ENCODE peak calls at places on chromosome 22, in six cellular contexts. F is fibroblast of lung, R is heart right ventricle, G is keratinocyte, M is AG09309, X is kidney. V is an unnamed sample.

GRCh38 chr22:36839356-36840073 is 21.3 kb upstream of the NCF4 start:
- DNase-seq in F (peak; percentile 14), R (no peak), G (no peak), M (no peak), X (no peak), V (no peak)

GRCh38 chr22:28031383-28031922 is 112.4 kb upstream of the PITPNB start:
- DNase-seq in F (no peak), R (no peak), G (no peak), M (no peak), X (no peak), V (no peak)

GRCh38 chr22:42841444-42841843 is 15.6 kb downstream of the ARFGAP3 start:
- DNase-seq in F (peak; percentile 80), R (no peak), G (no peak), M (no peak), X (no peak), V (no peak)

GRCh38 chr22:39293766-39294368 is 25.6 kb downstream of the RPL3 start:
- DNase-seq in F (no peak), R (no peak), G (no peak), M (no peak), X (no peak), V (no peak)

GRCh38 chr22:19178065-19178658 is 374 bp downstream of the SLC25A1 start:
- DNase-seq in F (peak; percentile 15), R (peak; percentile 52), G (peak; percentile 32), M (no peak), X (peak; percentile 85), V (peak; percentile 63)

GRCh38 chr22:27480487-27480886 is 321.1 kb downstream of the MN1 start:
- DNase-seq in F (no peak), R (no peak), G (no peak), M (no peak), X (peak; percentile 29), V (no peak)

GRCh38 chr22:42073568-42074152 is 388 bp upstream of the PHETA2 start:
- DNase-seq in F (no peak), R (no peak), G (no peak), M (no peak), X (no peak), V (no peak)

GRCh38 chr22:22802346-22802970 is 85.2 kb upstream of the IGLL5 start:
- DNase-seq in F (no peak), R (no peak), G (no peak), M (no peak), X (no peak), V (peak; percentile 39)

GRCh38 chr22:34380532-34380931 is 460.3 kb upstream of the LARGE1 start:
- DNase-seq in F (no peak), R (no peak), G (no peak), M (no peak), X (no peak), V (no peak)

GRCh38 chr22:39256186-39256552 is 11.4 kb upstream of the PDGFB start:
- DNase-seq in F (no peak), R (no peak), G (no peak), M (no peak), X (no peak), V (no peak)

GRCh38 chr22:37758698-37759097 is 49.0 kb upstream of the GCAT start:
- DNase-seq in F (no peak), R (no peak), G (no peak), M (no peak), X (no peak), V (no peak)

GRCh38 chr22:44406581-44407403 is 91.2 kb downstream of the RTL6 start:
- DNase-seq in F (peak; percentile 62), R (no peak), G (no peak), M (peak; percentile 2), X (peak; percentile 27), V (no peak)

GRCh38 chr22:43819691-43820670 is 7.9 kb upstream of the EFCAB6 start:
- DNase-seq in F (no peak), R (no peak), G (no peak), M (no peak), X (peak; percentile 63), V (no peak)

GRCh38 chr22:37165940-37166674 is 16.4 kb upstream of the IL2RB start:
- DNase-seq in F (no peak), R (no peak), G (no peak), M (no peak), X (peak; percentile 66), V (no peak)

GRCh38 chr22:42001127-42001526 is 2.5 kb downstream of the WBP2NL start:
- DNase-seq in F (no peak), R (no peak), G (no peak), M (no peak), X (no peak), V (no peak)

GRCh38 chr22:19270873-19271272 is 20.6 kb downstream of the CLTCL1 start:
- DNase-seq in F (no peak), R (no peak), G (no peak), M (no peak), X (no peak), V (no peak)

GRCh38 chr22:31347251-31348008 is 1.3 kb upstream of the PATZ1 start:
- DNase-seq in F (peak; percentile 76), R (peak; percentile 68), G (no peak), M (no peak), X (peak; percentile 89), V (peak; percentile 65)

GRCh38 chr22:41912338-41913039 is 2.4 kb downstream of the SHISA8 start:
- DNase-seq in F (no peak), R (no peak), G (no peak), M (no peak), X (no peak), V (no peak)

GRCh38 chr22:32132783-32133182 is 26.3 kb downstream of the C22orf42 start:
- DNase-seq in F (no peak), R (no peak), G (no peak), M (no peak), X (no peak), V (no peak)

GRCh38 chr22:23204541-23205157 is 24.3 kb downstream of the BCR start:
- DNase-seq in F (peak; percentile 38), R (peak; percentile 83), G (no peak), M (no peak), X (peak; percentile 92), V (no peak)

GRCh38 chr22:45676024-45676423 is 4.4 kb downstream of the ATXN10 start:
- DNase-seq in F (no peak), R (no peak), G (no peak), M (no peak), X (no peak), V (no peak)

GRCh38 chr22:45682069-45682468 is 10.4 kb downstream of the ATXN10 start:
- DNase-seq in F (peak; percentile 44), R (no peak), G (no peak), M (no peak), X (no peak), V (no peak)

GRCh38 chr22:45680932-45681700 is 9.5 kb downstream of the ATXN10 start:
- DNase-seq in F (peak; percentile 94), R (no peak), G (no peak), M (peak; percentile 41), X (no peak), V (no peak)

GRCh38 chr22:45677060-45677459 is 5.4 kb downstream of the ATXN10 start:
- DNase-seq in F (no peak), R (no peak), G (no peak), M (no peak), X (no peak), V (no peak)

DNA sequence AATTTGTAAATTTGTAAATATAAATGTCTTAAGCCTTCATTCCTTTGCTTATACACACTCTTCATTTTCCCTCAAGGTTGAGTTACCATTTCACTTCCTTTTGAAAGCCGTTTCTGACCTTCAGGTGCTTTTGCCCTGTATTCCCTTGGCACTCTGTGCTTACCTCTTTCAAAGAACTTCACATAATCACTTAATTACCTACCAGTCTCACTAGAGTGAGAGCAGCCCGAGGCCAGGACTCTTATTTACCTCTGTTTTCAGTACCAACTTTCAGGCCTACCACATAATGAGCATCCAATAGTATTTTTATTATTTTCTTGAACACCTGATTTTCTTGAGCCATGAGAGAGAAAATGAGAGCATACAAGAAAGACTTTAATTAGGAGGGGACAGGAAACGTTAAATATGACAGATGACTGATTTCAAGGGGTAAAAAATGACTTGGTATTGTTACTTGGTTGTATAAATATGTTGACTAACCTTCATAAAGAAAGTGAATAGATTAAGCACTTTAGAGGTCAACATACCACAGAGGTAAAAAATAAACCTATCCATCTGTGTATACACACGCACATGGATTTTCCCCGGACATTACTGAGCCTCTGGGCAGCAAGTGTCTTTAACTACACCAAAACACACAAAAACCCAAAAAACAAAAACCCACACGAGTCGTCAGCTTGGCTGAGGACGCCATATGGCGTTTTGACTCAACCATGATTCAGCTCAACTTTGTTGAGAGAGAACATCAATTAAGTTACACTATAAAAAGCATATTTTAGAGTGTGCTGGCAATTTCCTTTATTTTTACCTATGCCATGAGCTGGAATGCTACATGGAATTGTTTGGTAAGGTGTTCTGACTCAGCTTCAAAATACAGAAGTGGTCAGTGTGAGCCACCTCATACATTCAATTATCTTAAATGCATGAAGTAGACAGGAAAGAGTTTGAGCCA is 7.6 kb downstream of the ATXN10 start:
- DNase-seq in F (peak; percentile 87), R (no peak), G (no peak), M (peak; percentile 61), X (no peak), V (peak; percentile 26)
- TF ChIP-seq CTCF in F (no peak), R (no peak), G (no peak), M (no peak), X (no peak), V (no peak)

GRCh38 chr22:29205598-29206371 is at the start of gene EMID1:
- DNase-seq in F (peak; percentile 35), R (peak; percentile 48), G (no peak), M (no peak), X (peak; percentile 80), V (peak; percentile 67)
- TF ChIP-seq CTCF in F (peak; percentile 10), R (no peak), G (no peak), M (peak; percentile 21), X (no peak), V (peak; percentile 35)

DNA sequence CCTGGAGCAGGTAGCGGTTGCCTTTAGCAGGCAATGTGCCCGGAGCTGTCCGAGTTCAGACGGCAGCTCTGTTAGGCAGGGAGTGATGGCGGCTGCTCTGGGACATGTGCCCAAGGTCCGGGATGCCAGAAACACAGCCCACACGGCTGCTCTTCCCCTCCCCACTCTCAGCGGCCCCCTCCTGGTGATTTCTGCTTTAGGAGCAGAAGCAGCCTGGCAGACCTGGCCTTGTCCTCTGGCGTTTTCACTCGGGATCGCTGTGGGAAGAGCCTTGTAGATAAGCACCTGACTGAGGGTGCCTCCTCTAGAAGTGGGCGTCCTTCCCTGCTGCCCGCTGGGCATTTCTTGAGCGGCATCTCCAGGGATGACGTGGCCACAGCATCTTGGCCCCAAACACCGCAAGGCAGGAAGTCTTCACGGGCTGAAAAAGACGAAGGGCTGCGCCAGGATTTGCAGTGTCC is 392.2 kb downstream of the TBC1D22A start:
- DNase-seq in F (peak; percentile 83), R (peak; percentile 69), G (no peak), M (peak; percentile 46), X (no peak), V (no peak)
- TF ChIP-seq CTCF in F (peak; percentile 7), R (no peak), G (no peak), M (peak; percentile 39), X (no peak), V (no peak)

DNA sequence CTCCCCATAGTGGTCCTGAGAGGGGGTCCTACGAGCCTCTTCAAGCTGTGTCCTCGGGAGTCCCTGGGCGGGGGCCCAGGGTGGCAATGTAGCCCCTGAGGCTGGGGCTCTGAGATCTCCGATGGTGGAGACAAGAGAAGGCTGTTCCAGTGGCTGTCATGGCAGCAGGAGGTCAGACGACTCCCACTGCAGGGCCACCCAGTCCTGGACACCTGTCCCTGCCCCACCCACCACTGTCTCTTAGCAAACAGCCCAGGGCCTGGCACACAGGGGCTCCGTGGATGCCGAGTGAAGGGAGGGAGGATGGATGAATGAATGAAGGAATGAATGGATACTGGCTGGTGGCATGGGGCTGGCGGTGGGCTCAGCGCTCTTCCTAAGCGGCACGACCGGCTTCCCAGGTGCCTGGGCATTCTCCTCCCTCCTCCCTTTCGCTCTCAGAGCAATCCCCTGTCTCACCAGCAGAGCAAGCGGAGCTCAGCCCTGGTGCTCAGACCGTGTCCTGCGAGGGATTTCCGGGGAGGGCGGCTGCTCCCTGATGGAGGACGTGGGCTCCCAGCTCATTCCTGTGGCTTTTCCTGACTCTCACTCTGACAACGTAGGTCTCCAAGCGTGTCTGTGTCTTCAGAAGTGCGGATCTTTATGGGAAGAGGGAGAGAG is 1272.7 kb downstream of the BRD1 start:
- DNase-seq in F (peak; percentile 19), R (no peak), G (no peak), M (no peak), X (no peak), V (no peak)
- TF ChIP-seq CTCF in F (no peak), R (no peak), G (no peak), M (no peak), X (no peak), V (no peak)